ENCODE peak calls at places on chromosomes 12 and 14, in five cellular contexts. T is Peyer's patch, U is body of pancreas, B is BE2C, W is astrocyte of the cerebellum. E is an unnamed sample.

GRCh38 chr12:9066183-9066623 is 49.5 kb downstream of the A2M start:
- DNase-seq in T (no peak), U (no peak), B (no peak), W (no peak), E (no peak)

GRCh38 chr12:57154804-57155434 is 7.5 kb upstream of the LRP1-AS start:
- DNase-seq in T (no peak), U (no peak), B (no peak), W (no peak), E (no peak)

GRCh38 chr12:33628087-33628486 is 188.5 kb upstream of the SYT10 start:
- DNase-seq in T (no peak), U (no peak), B (no peak), W (no peak), E (no peak)

GRCh38 chr12:10226740-10227139 is 14.1 kb downstream of the GABARAPL1 start:
- DNase-seq in T (no peak), U (no peak), B (no peak), W (no peak), E (no peak)

GRCh38 chr14:102504302-102504950 is 5.2 kb downstream of the ANKRD9 start:
- DNase-seq in T (no peak), U (no peak), B (no peak), W (no peak), E (no peak)

GRCh38 chr12:38469689-38470088 is 153.1 kb downstream of the ALG10B start:
- DNase-seq in T (no peak), U (no peak), B (no peak), W (no peak), E (no peak)

GRCh38 chr12:50112456-50113218 is 601 bp downstream of the COX14 start:
- DNase-seq in T (peak), U (no peak), B (no peak), W (no peak), E (no peak)

GRCh38 chr12:114439306-114439705 is 33.4 kb upstream of the TBX5 start:
- DNase-seq in T (no peak), U (no peak), B (no peak), W (no peak), E (no peak)

GRCh38 chr12:131911851-131912525 is 17.1 kb upstream of the PUS1 start:
- DNase-seq in T (no peak), U (no peak), B (peak), W (no peak), E (no peak)

GRCh38 chr12:94599189-94599588 is 51.2 kb downstream of the TMCC3 start:
- DNase-seq in T (no peak), U (no peak), B (no peak), W (no peak), E (no peak)

GRCh38 chr12:54217774-54218221 is 29.0 kb upstream of the SMUG1 start:
- DNase-seq in T (peak), U (no peak), B (no peak), W (no peak), E (peak)

GRCh38 chr14:67491285-67491684 is 2.8 kb upstream of the TMEM229B start:
- DNase-seq in T (no peak), U (no peak), B (no peak), W (no peak), E (no peak)

GRCh38 chr12:95624544-95624943 is 73.3 kb upstream of the USP44 start:
- DNase-seq in T (no peak), U (no peak), B (no peak), W (peak), E (no peak)

GRCh38 chr12:49903700-49904423 is at the start of gene FAIM2:
- DNase-seq in T (peak), U (no peak), B (peak), W (no peak), E (no peak)

GRCh38 chr12:130017571-130018449 is 114.0 kb upstream of the TMEM132D start:
- DNase-seq in T (no peak), U (no peak), B (no peak), W (no peak), E (no peak)

GRCh38 chr12:80269953-80270552 is 170.7 kb downstream of the OTOGL start:
- DNase-seq in T (peak), U (no peak), B (no peak), W (peak), E (no peak)

GRCh38 chr14:35534884-35535793 is 1.2 kb downstream of the INSM2 start:
- DNase-seq in T (peak), U (peak), B (peak), W (peak), E (peak)

GRCh38 chr14:74077401-74077800 is 6.9 kb downstream of the ALDH6A1 start:
- DNase-seq in T (no peak), U (no peak), B (no peak), W (no peak), E (no peak)

GRCh38 chr12:84508325-84508861 is 404.2 kb downstream of the SLC6A15 start:
- DNase-seq in T (no peak), U (no peak), B (peak), W (peak), E (no peak)

GRCh38 chr14:94412671-94413638 is 24.6 kb upstream of the SERPINA1 start:
- DNase-seq in T (peak), U (no peak), B (no peak), W (no peak), E (no peak)
- TF ChIP-seq CTCF in T (peak), U (peak), B (peak), W (no peak), E (no peak)

DNA sequence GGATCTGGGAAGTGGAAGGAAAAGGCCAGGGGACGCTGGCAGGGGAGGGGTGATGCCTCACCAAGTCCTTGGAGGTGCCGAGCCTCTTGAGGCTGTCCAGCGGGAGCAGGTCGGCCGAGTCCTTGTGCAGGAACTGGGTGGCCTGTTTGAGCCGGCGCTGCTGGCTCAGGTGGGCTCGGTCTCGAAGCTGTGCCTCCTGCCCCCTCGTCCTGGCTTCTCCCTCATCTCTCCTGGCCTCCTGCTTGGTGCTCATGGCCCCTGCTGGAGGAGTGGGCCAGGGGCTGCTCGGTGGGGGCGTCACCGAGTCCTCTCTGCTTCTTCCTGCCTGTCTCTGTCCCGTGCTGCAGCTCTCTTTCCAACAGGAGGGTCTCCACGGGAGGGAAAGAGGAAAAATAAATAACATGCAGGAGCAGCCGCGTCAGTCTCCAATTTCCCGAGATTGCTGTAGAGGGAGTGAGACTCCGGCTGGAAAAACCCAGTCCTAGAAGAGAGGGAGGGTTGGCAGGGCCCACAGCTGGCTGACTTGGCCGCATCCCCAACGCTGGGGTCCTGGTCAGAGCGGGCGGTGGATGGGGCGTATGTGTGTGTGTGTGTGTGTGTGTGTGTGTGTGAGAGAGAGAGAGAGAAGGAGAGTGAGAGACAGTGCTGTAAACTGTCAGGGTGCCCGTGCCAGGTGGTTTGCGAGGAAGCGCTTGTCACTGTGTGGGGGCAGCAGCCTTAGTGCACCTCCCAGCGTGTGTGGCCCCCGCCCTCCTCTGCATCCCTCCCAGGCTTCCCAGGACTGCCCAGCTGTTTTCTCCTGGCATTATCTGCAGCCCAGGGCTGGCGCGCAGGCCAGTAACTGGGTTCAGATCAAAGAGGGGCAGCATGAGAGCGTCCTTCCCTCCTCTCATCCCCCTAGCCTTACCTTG is at the start of gene NRIP2:
- DNase-seq in T (no peak), U (no peak), B (peak), W (no peak), E (no peak)
- TF ChIP-seq CTCF in T (no peak), U (no peak), B (peak), W (peak), E (no peak)

GRCh38 chr14:23348297-23348655 is 4.4 kb downstream of the SLC22A17 start:
- DNase-seq in T (peak), U (no peak), B (no peak), W (no peak), E (no peak)

GRCh38 chr14:23345987-23346692 is 6.5 kb downstream of the SLC22A17 start:
- DNase-seq in T (peak), U (no peak), B (no peak), W (no peak), E (no peak)

GRCh38 chr14:23346693-23347405 is 5.8 kb downstream of the SLC22A17 start:
- DNase-seq in T (no peak), U (no peak), B (no peak), W (no peak), E (no peak)

GRCh38 chr14:23347406-23348296 is 5.0 kb downstream of the SLC22A17 start:
- DNase-seq in T (peak), U (no peak), B (no peak), W (no peak), E (no peak)

GRCh38 chr14:23344481-23344880 is 8.2 kb downstream of the SLC22A17 start:
- DNase-seq in T (peak), U (no peak), B (no peak), W (no peak), E (no peak)
- TF ChIP-seq CTCF in T (no peak), U (no peak), B (peak), W (no peak), E (no peak)

DNA sequence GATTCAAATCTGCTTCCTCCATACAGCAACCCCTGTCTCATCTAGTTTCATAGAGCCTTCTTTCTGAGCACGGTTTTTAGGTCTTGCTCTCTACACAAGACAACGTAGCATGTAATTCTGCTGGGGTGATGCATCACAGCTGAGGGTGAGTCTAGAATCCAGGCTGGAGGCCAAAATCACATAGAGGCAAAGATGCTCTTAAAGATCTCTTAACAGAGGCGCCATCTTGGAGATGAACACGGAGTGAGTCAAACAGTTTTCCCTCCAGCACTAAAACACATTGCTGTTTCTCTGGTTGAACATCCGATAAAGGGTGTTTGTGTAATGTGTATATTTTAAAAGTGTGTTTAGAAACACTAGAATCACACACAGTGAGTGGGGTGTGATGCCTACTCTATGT is 78.9 kb downstream of the NOS1 start:
- DNase-seq in T (no peak), U (no peak), B (no peak), W (no peak), E (no peak)
- TF ChIP-seq CTCF in T (no peak), U (no peak), B (no peak), W (no peak), E (no peak)

GRCh38 chr12:51814311-51815088 is 34.0 kb downstream of the FIGNL2 start:
- DNase-seq in T (peak), U (peak), B (peak), W (no peak), E (peak)

GRCh38 chr12:51817027-51817953 is 31.2 kb downstream of the FIGNL2 start:
- DNase-seq in T (peak), U (no peak), B (no peak), W (no peak), E (no peak)

GRCh38 chr12:51818086-51818485 is 30.4 kb downstream of the FIGNL2 start:
- DNase-seq in T (no peak), U (no peak), B (no peak), W (no peak), E (no peak)

GRCh38 chr12:51813931-51814310 is 34.6 kb downstream of the FIGNL2 start:
- DNase-seq in T (no peak), U (no peak), B (no peak), W (no peak), E (no peak)

DNA sequence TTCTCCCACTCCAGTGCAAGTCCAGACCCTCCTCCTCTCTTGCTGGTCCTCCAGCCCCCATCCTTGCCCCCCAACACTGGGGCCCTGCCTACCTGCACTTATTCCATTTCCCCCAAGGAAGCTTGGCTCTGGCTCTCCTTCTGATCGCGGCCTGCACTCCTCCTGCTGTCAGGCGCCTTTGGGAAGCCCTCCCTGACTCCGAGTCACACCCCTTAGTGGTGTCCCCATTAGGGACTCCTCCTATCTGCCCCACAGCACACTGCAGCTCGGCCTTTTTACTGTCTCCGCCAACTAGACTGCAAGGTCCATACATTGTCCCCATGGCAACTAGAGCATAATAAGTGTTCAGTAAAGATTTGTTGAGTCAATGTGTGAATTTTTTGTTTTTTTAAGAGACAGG is 32.9 kb downstream of the FIGNL2 start:
- DNase-seq in T (no peak), U (no peak), B (no peak), W (no peak), E (no peak)
- TF ChIP-seq CTCF in T (no peak), U (no peak), B (no peak), W (no peak), E (no peak)

DNA sequence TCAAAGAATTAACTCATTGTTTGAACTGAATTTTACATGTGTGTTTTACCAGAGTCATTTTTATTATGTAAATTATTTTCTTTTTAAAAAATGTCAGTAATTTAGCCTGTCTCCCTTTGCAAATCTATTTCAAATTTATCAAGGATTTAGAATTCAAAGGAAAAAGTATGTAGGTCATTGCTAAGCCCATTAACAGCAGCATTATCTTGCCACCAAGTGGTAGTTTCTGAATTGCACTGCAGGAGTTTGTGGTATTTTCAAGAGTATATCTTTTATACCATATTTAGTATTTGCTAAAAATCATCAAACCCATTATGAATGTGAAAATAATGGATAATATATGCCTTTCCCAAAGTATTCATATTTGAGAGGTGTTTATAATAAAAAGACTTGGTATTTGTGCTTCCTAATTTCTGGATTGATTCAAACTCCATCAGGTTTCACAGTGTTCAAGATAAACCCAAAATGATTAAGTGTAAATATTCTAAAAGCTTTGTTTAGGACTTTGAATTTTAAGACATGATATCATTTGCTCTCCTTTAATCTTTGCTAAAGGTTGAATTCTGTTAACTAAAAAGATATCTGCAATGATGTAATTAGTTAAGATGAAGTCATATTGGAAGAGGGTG is 711.4 kb downstream of the FSCB start:
- DNase-seq in T (no peak), U (no peak), B (no peak), W (no peak), E (no peak)
- TF ChIP-seq CTCF in T (no peak), U (peak), B (no peak), W (peak), E (no peak)

DNA sequence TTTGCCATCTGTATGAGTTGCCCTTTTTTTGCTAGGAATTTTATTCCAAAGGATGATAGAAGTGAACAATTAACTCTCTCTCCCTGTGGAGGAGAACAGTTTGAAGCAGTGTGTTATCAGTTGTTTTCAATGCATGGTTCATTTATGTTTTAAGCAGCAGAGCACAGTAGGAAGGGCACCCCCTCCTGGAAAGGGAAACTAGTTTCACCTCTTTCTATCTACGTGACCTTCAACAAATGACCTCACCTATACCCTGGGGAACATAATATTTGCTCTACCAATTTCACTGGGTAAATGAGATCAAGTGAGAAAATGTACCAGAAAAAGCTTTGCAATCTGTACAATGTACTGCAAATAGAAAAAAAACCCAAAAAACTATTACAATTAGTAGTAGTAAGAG is 5.4 kb upstream of the DCP1B start:
- DNase-seq in T (no peak), U (no peak), B (no peak), W (no peak), E (no peak)
- TF ChIP-seq CTCF in T (no peak), U (no peak), B (peak), W (no peak), E (no peak)

GRCh38 chr12:105227879-105228278 is 8.1 kb downstream of the APPL2 start:
- DNase-seq in T (no peak), U (no peak), B (no peak), W (no peak), E (no peak)

GRCh38 chr12:105231396-105231795 is 4.6 kb downstream of the APPL2 start:
- DNase-seq in T (peak), U (no peak), B (no peak), W (no peak), E (no peak)

GRCh38 chr12:105228966-105229365 is 7.0 kb downstream of the APPL2 start:
- DNase-seq in T (no peak), U (no peak), B (no peak), W (no peak), E (no peak)

GRCh38 chr12:105228494-105228893 is 7.5 kb downstream of the APPL2 start:
- DNase-seq in T (no peak), U (no peak), B (no peak), W (no peak), E (no peak)

DNA sequence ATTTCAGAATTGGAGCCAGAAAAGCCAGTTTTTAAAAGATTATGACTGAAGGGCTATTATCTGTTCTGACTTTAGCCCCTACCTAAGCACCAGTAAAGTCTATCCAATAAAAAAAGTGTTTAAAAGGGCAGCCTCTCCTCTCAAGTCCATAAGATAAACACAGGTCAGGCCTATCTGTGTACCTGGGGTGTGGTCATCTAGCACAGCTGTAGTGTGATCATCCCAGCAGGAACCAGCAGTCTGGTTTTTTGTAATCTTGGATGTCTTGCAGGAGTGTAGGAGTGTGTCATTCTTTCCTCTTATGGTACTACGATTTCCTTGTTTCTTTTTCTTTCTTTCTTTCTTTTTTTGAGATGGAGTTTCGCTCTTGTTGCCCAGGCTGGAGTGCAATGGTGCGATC is 6.5 kb downstream of the APPL2 start:
- DNase-seq in T (peak), U (no peak), B (no peak), W (no peak), E (no peak)
- TF ChIP-seq CTCF in T (no peak), U (no peak), B (no peak), W (no peak), E (no peak)

DNA sequence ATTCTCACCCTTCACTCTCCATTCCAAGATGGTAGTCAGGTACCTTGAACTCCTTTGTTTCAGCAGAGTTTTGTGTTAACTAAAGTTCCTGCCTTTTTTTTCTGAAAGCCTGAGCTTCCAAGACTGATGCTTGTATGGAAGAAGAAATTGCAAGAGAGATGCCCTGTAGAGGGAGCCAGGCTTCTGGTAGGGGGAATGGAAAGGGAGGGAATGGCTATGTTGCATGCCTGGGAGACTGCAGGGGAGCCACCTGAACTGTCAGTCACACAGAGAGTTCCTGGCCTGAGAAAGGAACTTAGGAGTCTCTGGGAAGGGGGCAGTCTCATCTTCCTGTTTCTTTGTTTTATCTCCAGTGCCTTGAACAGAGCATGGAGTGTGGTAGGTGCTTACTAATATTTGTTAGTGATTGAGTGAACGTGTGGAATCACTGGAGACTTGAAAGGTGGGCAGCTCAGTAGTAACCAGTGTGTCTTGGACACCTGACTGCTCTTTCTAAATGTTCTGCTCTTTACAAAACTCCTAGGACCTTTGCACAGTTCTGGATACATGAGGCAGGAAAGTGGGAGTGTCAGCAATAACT is 132.2 kb downstream of the ANO4 start:
- DNase-seq in T (peak), U (peak), B (peak), W (peak), E (no peak)
- TF ChIP-seq CTCF in T (peak), U (peak), B (peak), W (peak), E (no peak)

DNA sequence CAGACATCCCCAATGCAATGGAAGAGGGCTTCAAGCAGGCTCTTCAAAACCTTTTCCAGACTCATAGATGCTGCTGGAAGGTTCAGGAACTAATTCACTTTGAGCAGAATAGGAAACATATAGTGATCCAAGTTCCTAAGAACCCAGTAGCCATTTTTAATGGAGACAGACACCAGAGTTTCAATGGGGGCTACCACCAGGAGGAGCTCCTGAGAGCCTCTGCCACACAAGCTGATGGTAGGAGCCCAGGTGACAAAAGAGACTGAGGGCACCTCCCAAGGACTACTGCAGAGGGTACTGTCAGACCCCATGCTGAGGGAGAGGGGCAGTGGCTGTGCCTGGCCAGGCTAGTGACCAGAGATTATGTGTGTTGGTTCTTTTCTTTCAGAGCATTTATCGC is 45.9 kb downstream of the IFNG start:
- DNase-seq in T (peak), U (no peak), B (peak), W (no peak), E (no peak)
- TF ChIP-seq CTCF in T (peak), U (no peak), B (peak), W (peak), E (no peak)

E was measured in activated B cell treated with CpG ODN at 0.5 μM for 24 hours.